ENCODE peak calls at places on chromosomes 1 and 21, in four cellular contexts. Z, D, U and P are unnamed samples.

GRCh38 chr21:43618940-43619339 is 40.3 kb downstream of the HSF2BP start:
- DNase-seq in Z (no peak), D (no peak), U (no peak), P (no peak)

GRCh38 chr1:164667010-164667409 is 108.0 kb downstream of the PBX1 start:
- DNase-seq in Z (no peak), D (no peak), U (no peak), P (no peak)

GRCh38 chr1:242146640-242147039 is 147.7 kb upstream of the MAP1LC3C start:
- DNase-seq in Z (no peak), D (peak), U (no peak), P (no peak)

GRCh38 chr1:43279161-43279560 is 6.2 kb downstream of the C1orf210 start:
- DNase-seq in Z (no peak), D (no peak), U (no peak), P (no peak)

GRCh38 chr1:89820423-89821321 is at the start of gene LRRC8D:
- DNase-seq in Z (peak), D (peak), U (peak), P (no peak)

GRCh38 chr1:192766009-192766625 is 42.7 kb upstream of the RGS2 start:
- DNase-seq in Z (peak), D (peak), U (peak), P (no peak)

GRCh38 chr1:118304722-118305344 is 119.8 kb upstream of the SPAG17 start:
- DNase-seq in Z (peak), D (peak), U (no peak), P (no peak)

GRCh38 chr1:2326524-2326923 is 64.8 kb downstream of the MORN1 start:
- DNase-seq in Z (no peak), D (no peak), U (no peak), P (no peak)

GRCh38 chr1:35243681-35244080 is 24.8 kb upstream of the ZMYM4 start:
- DNase-seq in Z (no peak), D (no peak), U (peak), P (no peak)

GRCh38 chr1:55010194-55010886 is 11.6 kb downstream of the BSND start:
- DNase-seq in Z (no peak), D (no peak), U (no peak), P (no peak)

GRCh38 chr1:5905431-5905830 is 86.8 kb downstream of the NPHP4 start:
- DNase-seq in Z (no peak), D (no peak), U (no peak), P (no peak)

GRCh38 chr1:54153548-54154439 is 994 bp upstream of the CDCP2 start:
- DNase-seq in Z (peak), D (peak), U (peak), P (peak)

GRCh38 chr1:35715568-35716002 is 3.1 kb downstream of the C1orf216 start:
- DNase-seq in Z (peak), D (peak), U (peak), P (no peak)

GRCh38 chr21:38139380-38140168 is 117.2 kb upstream of the KCNJ15 start:
- DNase-seq in Z (peak), D (peak), U (peak), P (no peak)

GRCh38 chr1:160117709-160118183 is 2.2 kb downstream of the ATP1A2 start:
- DNase-seq in Z (peak), D (peak), U (no peak), P (no peak)

GRCh38 chr1:160623860-160624259 is 23.0 kb downstream of the SLAMF1 start:
- DNase-seq in Z (no peak), D (no peak), U (no peak), P (no peak)

GRCh38 chr1:39128126-39128525 is 76.4 kb upstream of the MACF1 start:
- DNase-seq in Z (no peak), D (no peak), U (no peak), P (no peak)

GRCh38 chr1:39127513-39127912 is 77.0 kb upstream of the MACF1 start:
- DNase-seq in Z (peak), D (peak), U (peak), P (no peak)

GRCh38 chr1:39129514-39129913 is 75.0 kb upstream of the MACF1 start:
- DNase-seq in Z (peak), D (peak), U (peak), P (no peak)

GRCh38 chr1:39130297-39130696 is 74.2 kb upstream of the MACF1 start:
- DNase-seq in Z (peak), D (peak), U (peak), P (no peak)

DNA sequence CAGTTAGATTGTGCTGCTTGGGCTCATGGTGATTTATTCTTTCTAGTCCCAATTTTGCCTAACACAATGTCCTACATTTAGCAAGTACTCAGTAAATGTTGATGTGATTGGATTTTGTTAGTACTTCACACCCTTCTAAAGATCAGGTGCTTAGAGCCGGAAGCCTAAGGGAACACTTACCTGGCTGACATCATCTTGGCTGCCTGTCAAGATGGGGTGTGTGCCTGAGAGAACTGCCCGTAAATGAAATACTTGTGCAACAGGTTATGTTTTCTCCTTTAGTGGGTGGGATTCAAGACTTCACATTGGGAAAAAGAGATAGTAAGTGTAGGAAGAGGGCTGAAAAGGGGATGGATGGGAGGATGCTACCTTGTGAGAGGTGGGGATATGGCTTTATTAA is 75.5 kb upstream of the MACF1 start:
- DNase-seq in Z (no peak), D (no peak), U (peak), P (no peak)
- H3K27ac ChIP-seq in Z (no peak), D (no peak), U (peak), P (no peak)

DNA sequence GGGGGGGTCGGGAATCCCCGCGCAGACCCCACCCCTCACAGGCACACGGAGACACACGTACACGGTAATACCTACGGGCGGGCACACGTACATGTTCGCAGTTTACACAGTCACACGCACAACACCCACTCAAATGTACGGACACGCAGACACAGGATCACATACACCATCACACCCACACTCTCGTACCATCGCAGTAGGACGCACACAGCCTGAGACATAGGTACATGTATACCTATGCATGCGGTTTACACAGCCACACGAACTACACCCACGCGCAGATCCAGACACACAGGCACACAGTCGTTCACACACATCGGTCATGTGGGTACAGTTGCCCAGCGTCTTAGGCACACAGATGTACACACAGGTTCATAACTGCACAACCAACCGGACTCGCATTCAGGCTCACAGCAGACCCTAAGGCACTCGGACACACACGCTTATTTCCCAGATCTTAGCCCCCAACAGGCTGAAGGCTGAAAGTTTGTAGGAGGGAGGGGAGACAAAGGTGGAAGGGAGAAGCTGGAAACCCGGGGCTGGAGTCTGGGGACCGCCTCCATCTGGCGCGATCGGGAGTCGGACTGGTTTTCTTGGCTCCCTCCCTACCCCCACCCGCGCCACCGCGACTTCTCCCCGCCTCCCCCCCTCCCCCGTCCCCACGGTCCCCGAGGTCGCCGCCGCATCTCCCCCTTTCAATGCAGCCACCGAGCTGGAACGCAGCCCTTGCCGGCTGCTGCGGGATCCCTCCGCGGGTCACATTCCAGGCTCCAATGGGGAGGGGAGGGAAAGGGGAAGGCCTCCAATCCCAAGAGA is 51.9 kb upstream of the SYNC start:
- DNase-seq in Z (peak), D (no peak), U (peak), P (no peak)
- TF ChIP-seq EZH2 in Z (no peak), D (peak), U (no peak), P (no peak)

GRCh38 chr1:27858949-27859576 is 13.3 kb upstream of the THEMIS2 start:
- DNase-seq in Z (no peak), D (no peak), U (no peak), P (no peak)
- H3K27ac ChIP-seq in Z (no peak), D (no peak), U (no peak), P (no peak)

GRCh38 chr21:44708213-44708865 is 3.0 kb downstream of the TSPEAR start:
- DNase-seq in Z (no peak), D (no peak), U (no peak), P (no peak)
- TF ChIP-seq EZH2 in Z (no peak), D (peak), U (no peak), P (no peak)

DNA sequence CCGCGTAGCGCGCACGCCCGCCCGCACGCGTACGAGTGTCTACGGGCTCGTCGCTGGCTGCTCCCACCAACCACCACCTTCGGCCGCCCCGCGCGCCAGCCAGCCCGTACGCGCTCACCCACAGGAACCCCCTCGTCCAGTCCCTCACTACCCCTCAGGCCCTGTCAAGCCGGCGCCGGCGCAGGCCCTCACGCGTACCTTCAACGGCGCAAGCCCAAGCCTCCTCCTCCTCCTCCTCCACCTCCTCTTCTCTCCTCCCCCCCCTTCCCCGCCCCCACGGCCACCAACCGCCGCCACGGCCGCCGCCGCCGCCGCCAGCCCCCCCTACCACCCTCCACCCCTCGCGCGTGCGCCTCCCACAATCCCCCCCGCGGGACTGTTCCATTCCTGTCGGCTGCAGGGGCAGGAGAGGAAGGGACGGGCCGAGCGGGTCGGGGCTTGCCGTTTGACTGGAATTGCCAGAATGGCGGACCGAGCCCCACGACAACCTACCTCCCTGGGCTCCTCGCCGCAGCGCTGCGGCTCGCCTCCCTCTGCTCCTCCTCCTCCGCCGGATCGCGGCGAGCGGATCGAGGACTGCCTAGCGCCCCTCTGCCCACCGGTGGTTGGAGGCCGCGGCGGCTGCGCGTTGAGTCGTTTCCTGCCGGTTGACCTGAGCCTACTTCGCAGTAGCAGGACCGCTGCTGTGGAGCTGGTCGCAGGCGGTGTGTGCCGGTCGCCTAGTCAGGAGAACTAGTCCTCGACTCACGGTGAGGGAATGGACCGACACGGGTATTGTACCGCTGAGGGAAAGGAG is at the start of gene ASH1L:
- DNase-seq in Z (peak), D (peak), U (peak), P (peak)
- H3K27ac ChIP-seq in Z (peak), D (peak), U (peak), P (peak)

GRCh38 chr1:31412732-31413404 is at the start of gene SERINC2:
- DNase-seq in Z (peak), D (no peak), U (peak), P (no peak)

GRCh38 chr1:31409946-31410858 is 2.8 kb upstream of the SERINC2 start:
- DNase-seq in Z (peak), D (no peak), U (peak), P (no peak)

GRCh38 chr1:31410871-31411270 is 2.1 kb upstream of the SERINC2 start:
- DNase-seq in Z (peak), D (peak), U (no peak), P (no peak)

GRCh38 chr1:31413405-31414005 is 492 bp downstream of the SERINC2 start:
- DNase-seq in Z (peak), D (peak), U (peak), P (no peak)

DNA sequence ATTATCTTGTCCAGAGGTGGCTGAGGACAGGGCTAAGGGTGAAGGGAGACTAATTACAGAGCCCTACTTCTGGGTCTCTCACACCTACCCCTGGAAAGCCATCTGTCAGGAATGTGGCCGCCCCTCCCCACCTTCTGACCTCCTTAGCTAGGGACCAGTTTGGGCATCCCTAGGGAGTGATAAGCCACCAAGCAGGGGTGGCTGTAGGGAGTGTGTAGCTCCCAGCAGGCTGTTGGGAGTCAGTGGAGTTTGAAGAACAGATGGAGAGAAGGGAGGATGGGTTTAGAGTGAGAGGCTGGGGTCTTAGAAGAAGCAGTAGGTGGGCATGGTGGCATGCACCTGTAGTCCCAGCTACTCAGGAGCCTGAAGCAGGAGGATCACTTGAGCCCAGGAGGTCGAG is 808 bp upstream of the SERINC2 start:
- DNase-seq in Z (no peak), D (no peak), U (no peak), P (no peak)
- TF ChIP-seq EZH2 in Z (no peak), D (no peak), U (no peak), P (no peak)

GRCh38 chr1:237035759-237036158 is 6.2 kb upstream of the RYR2 start:
- DNase-seq in Z (no peak), D (no peak), U (no peak), P (no peak)
- H3K27ac ChIP-seq in Z (no peak), D (no peak), U (no peak), P (no peak)